ENCODE peak calls at places on chromosomes 16 and 17, in seven cellular contexts. I, L, E, U, O, T and A are unnamed samples.

GRCh38 chr16:11133344-11133921 is 122.6 kb downstream of the SOCS1 start:
- DNase-seq in I (peak), L (no peak), E (no peak), U (no peak), O (no peak), T (peak), A (no peak)

GRCh38 chr16:58510097-58510775 is 5.1 kb upstream of the SETD6 start:
- DNase-seq in I (no peak), L (peak), E (no peak), U (no peak), O (no peak), T (no peak), A (no peak)

GRCh38 chr17:15273141-15273793 is 8.1 kb upstream of the PMP22 start:
- DNase-seq in I (no peak), L (no peak), E (no peak), U (no peak), O (no peak), T (peak), A (no peak)

GRCh38 chr17:78154903-78155811 is 9.0 kb downstream of the C17orf99 start:
- DNase-seq in I (no peak), L (no peak), E (no peak), U (peak), O (no peak), T (no peak), A (peak)

GRCh38 chr16:81195907-81196534 is 42.5 kb upstream of the BCO1 start:
- DNase-seq in I (no peak), L (peak), E (no peak), U (no peak), O (no peak), T (no peak), A (no peak)

GRCh38 chr17:67431210-67432015 is 54.3 kb downstream of the PITPNC1 start:
- DNase-seq in I (no peak), L (no peak), E (no peak), U (no peak), O (no peak), T (no peak), A (peak)

GRCh38 chr17:73976147-73976546 is 227.3 kb upstream of the RPL38 start:
- DNase-seq in I (no peak), L (no peak), E (no peak), U (no peak), O (no peak), T (no peak), A (no peak)

GRCh38 chr17:3029213-3029913 is 34.0 kb downstream of the OR1D5 start:
- DNase-seq in I (no peak), L (peak), E (no peak), U (no peak), O (no peak), T (no peak), A (no peak)

GRCh38 chr17:8713878-8714277 is 30.8 kb downstream of the CCDC42 start:
- DNase-seq in I (no peak), L (no peak), E (no peak), U (no peak), O (no peak), T (no peak), A (no peak)

GRCh38 chr17:35890774-35891155 is 10.6 kb upstream of the CCL5 start:
- DNase-seq in I (no peak), L (no peak), E (no peak), U (no peak), O (no peak), T (no peak), A (no peak)

GRCh38 chr16:88305176-88305575 is 77.6 kb upstream of the ZNF469 start:
- DNase-seq in I (no peak), L (peak), E (no peak), U (no peak), O (no peak), T (no peak), A (no peak)

GRCh38 chr17:82177761-82178498 is 34.7 kb downstream of the CCDC57 start:
- DNase-seq in I (no peak), L (peak), E (no peak), U (no peak), O (no peak), T (no peak), A (no peak)

GRCh38 chr17:47812146-47812920 is 9.3 kb downstream of the OSBPL7 start:
- DNase-seq in I (no peak), L (no peak), E (no peak), U (no peak), O (no peak), T (no peak), A (no peak)

GRCh38 chr17:378068-378467 is 25.5 kb upstream of the RPH3AL start:
- DNase-seq in I (no peak), L (no peak), E (no peak), U (no peak), O (no peak), T (no peak), A (no peak)

GRCh38 chr16:51148674-51149228 is 2.3 kb downstream of the SALL1 start:
- DNase-seq in I (no peak), L (no peak), E (no peak), U (no peak), O (no peak), T (no peak), A (no peak)

GRCh38 chr16:54237-54581 is 581 bp downstream of the SNRNP25 start:
- DNase-seq in I (no peak), L (no peak), E (no peak), U (no peak), O (no peak), T (no peak), A (no peak)

GRCh38 chr16:2046889-2047329 is 725 bp downstream of the NTHL1 start:
- DNase-seq in I (no peak), L (peak), E (no peak), U (no peak), O (no peak), T (no peak), A (no peak)

GRCh38 chr16:81601008-81601428 is 156.4 kb downstream of the CMIP start:
- DNase-seq in I (no peak), L (no peak), E (peak), U (no peak), O (no peak), T (no peak), A (no peak)

GRCh38 chr17:79985951-79986391 is 49.7 kb downstream of the TBC1D16 start:
- DNase-seq in I (no peak), L (peak), E (no peak), U (no peak), O (no peak), T (no peak), A (no peak)

GRCh38 chr16:85620403-85620802 is 7.3 kb downstream of the GSE1 start:
- DNase-seq in I (no peak), L (no peak), E (no peak), U (no peak), O (no peak), T (no peak), A (no peak)

GRCh38 chr17:59366773-59367656 is 35.6 kb downstream of the YPEL2 start:
- DNase-seq in I (no peak), L (peak), E (no peak), U (no peak), O (no peak), T (no peak), A (no peak)

GRCh38 chr16:54280751-54281150 is 5.8 kb downstream of the IRX3 start:
- DNase-seq in I (no peak), L (no peak), E (no peak), U (no peak), O (no peak), T (no peak), A (no peak)

GRCh38 chr17:65688307-65688706 is 126.9 kb upstream of the AXIN2 start:
- DNase-seq in I (no peak), L (no peak), E (no peak), U (no peak), O (no peak), T (no peak), A (no peak)

GRCh38 chr16:3890091-3890490 is 9.6 kb upstream of the CREBBP start:
- DNase-seq in I (no peak), L (no peak), E (no peak), U (no peak), O (no peak), T (no peak), A (no peak)

GRCh38 chr16:10356870-10357842 is 28.7 kb upstream of the ATF7IP2 start:
- DNase-seq in I (no peak), L (no peak), E (no peak), U (no peak), O (no peak), T (no peak), A (no peak)

GRCh38 chr16:59046335-59046734 is 312.2 kb upstream of the GOT2 start:
- DNase-seq in I (no peak), L (no peak), E (no peak), U (no peak), O (no peak), T (no peak), A (no peak)

GRCh38 chr17:57945999-57946797 is 9.0 kb downstream of the CUEDC1 start:
- DNase-seq in I (no peak), L (no peak), E (no peak), U (peak), O (no peak), T (no peak), A (no peak)

GRCh38 chr16:872436-873242 is 72.1 kb upstream of the GNG13 start:
- DNase-seq in I (no peak), L (peak), E (no peak), U (no peak), O (no peak), T (no peak), A (no peak)

GRCh38 chr17:41322264-41322902 is 6.9 kb upstream of the KRTAP17-1 start:
- DNase-seq in I (no peak), L (no peak), E (no peak), U (peak), O (no peak), T (peak), A (no peak)

GRCh38 chr16:674968-675883 is at the start of gene RHBDL1:
- DNase-seq in I (peak), L (no peak), E (peak), U (no peak), O (peak), T (no peak), A (no peak)